ENCODE peak calls at places on chromosome 5, in four cellular contexts. One of them, this sample, is unnamed.

GRCh38 chr5:139379626-139380449 is 3.3 kb downstream of the SLC23A1 start:
- DNase-seq in heart left ventricle: no peak
- DNase-seq in body of pancreas: no peak
- DNase-seq in cardiac muscle cell: no peak
- DNase-seq in this sample: no peak

GRCh38 chr5:68381909-68382308 is 166.4 kb downstream of the PIK3R1 start:
- DNase-seq in heart left ventricle: no peak
- DNase-seq in body of pancreas: no peak
- DNase-seq in cardiac muscle cell: peak; percentile 10
- DNase-seq in this sample: no peak

GRCh38 chr5:9409413-9410089 is 136.3 kb downstream of the SEMA5A start:
- DNase-seq in cardiac muscle cell: no peak
- DNase-seq in heart left ventricle: no peak
- DNase-seq in body of pancreas: peak; percentile 80
- DNase-seq in this sample: no peak

GRCh38 chr5:124581866-124582650 is 164.4 kb downstream of the ZNF608 start:
- DNase-seq in body of pancreas: no peak
- DNase-seq in heart left ventricle: no peak
- DNase-seq in cardiac muscle cell: no peak
- DNase-seq in this sample: no peak

GRCh38 chr5:149618581-149619248 is 37.4 kb downstream of the ARHGEF37 start:
- DNase-seq in cardiac muscle cell: peak; percentile 78
- DNase-seq in body of pancreas: peak; percentile 35
- DNase-seq in heart left ventricle: no peak
- DNase-seq in this sample: peak; percentile 46

GRCh38 chr5:72402381-72402890 is 82.3 kb downstream of the PTCD2 start:
- DNase-seq in cardiac muscle cell: no peak
- DNase-seq in body of pancreas: no peak
- DNase-seq in heart left ventricle: no peak
- DNase-seq in this sample: no peak

GRCh38 chr5:144469106-144469505 is 298.4 kb downstream of the KCTD16 start:
- DNase-seq in heart left ventricle: no peak
- DNase-seq in cardiac muscle cell: no peak
- DNase-seq in body of pancreas: no peak
- DNase-seq in this sample: no peak

GRCh38 chr5:132480546-132481242 is 9.9 kb downstream of the IRF1 start:
- DNase-seq in heart left ventricle: peak; percentile 44
- DNase-seq in body of pancreas: no peak
- DNase-seq in cardiac muscle cell: no peak
- DNase-seq in this sample: peak; percentile 47

GRCh38 chr5:11619339-11620028 is 284.8 kb downstream of the CTNND2 start:
- DNase-seq in heart left ventricle: no peak
- DNase-seq in cardiac muscle cell: no peak
- DNase-seq in body of pancreas: peak; percentile 7
- DNase-seq in this sample: no peak

GRCh38 chr5:147310059-147310704 is 75.4 kb downstream of the STK32A start:
- DNase-seq in body of pancreas: peak; percentile 56
- DNase-seq in heart left ventricle: peak; percentile 65
- DNase-seq in cardiac muscle cell: peak; percentile 53
- DNase-seq in this sample: no peak

GRCh38 chr5:151130922-151131891 is 26.4 kb downstream of the ANXA6 start:
- DNase-seq in cardiac muscle cell: no peak
- DNase-seq in body of pancreas: peak; percentile 82
- DNase-seq in heart left ventricle: no peak
- DNase-seq in this sample: peak; percentile 73

GRCh38 chr5:10431408-10431807 is 10.3 kb upstream of the ROPN1L start:
- DNase-seq in heart left ventricle: no peak
- DNase-seq in body of pancreas: no peak
- DNase-seq in cardiac muscle cell: no peak
- DNase-seq in this sample: no peak

GRCh38 chr5:124634228-124634819 is 112.1 kb downstream of the ZNF608 start:
- DNase-seq in cardiac muscle cell: no peak
- DNase-seq in heart left ventricle: no peak
- DNase-seq in body of pancreas: no peak
- DNase-seq in this sample: no peak

DNA sequence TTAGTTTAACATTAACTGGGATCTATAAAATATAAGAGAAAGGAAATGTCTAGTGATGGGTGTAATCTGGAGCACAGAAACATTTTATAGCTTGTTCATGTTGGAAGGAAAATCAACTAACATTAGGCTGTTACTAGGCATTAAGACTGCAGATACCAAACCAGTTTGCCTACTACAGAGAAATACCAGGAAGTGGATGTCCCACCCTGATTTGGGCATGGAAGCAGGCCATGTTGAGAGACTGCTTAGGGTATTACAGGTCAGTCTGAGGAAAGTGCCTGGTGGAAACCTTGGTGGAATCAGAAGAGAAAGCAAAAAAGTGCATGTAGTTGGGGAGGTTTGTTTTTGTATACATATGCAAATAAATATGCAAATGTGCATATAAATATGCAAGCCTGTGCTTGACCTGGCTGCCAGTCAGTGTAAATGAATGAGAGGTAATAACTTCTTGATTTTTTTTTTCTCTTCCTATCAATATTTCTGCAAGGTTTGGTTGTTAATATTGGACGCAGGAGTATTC is 9.6 kb upstream of the CCDC112 start:
- DNase-seq in heart left ventricle: no peak
- DNase-seq in cardiac muscle cell: no peak
- DNase-seq in body of pancreas: peak; percentile 50
- DNase-seq in this sample: no peak
- H3K27ac ChIP-seq in heart left ventricle: no peak overlapping the region
- H3K27ac ChIP-seq in cardiac muscle cell: no peak overlapping the region
- H3K27ac ChIP-seq in body of pancreas: peak overlapping the region; percentile 1
- H3K27ac ChIP-seq in this sample: no peak overlapping the region

GRCh38 chr5:111453290-111453689 is 59.0 kb downstream of the STARD4 start:
- DNase-seq in body of pancreas: no peak
- DNase-seq in cardiac muscle cell: no peak
- DNase-seq in heart left ventricle: no peak
- DNase-seq in this sample: no peak

GRCh38 chr5:111454198-111454606 is 58.1 kb downstream of the STARD4 start:
- DNase-seq in heart left ventricle: no peak
- DNase-seq in cardiac muscle cell: peak; percentile 13
- DNase-seq in body of pancreas: no peak
- DNase-seq in this sample: no peak

GRCh38 chr5:111447822-111448221 is 64.5 kb downstream of the STARD4 start:
- DNase-seq in body of pancreas: no peak
- DNase-seq in heart left ventricle: no peak
- DNase-seq in cardiac muscle cell: no peak
- DNase-seq in this sample: no peak

GRCh38 chr5:111453747-111454146 is 58.6 kb downstream of the STARD4 start:
- DNase-seq in cardiac muscle cell: peak; percentile 70
- DNase-seq in heart left ventricle: no peak
- DNase-seq in body of pancreas: no peak
- DNase-seq in this sample: no peak
- H3K4me3 ChIP-seq in cardiac muscle cell: no peak overlapping the region
- H3K4me3 ChIP-seq in heart left ventricle: no peak overlapping the region
- H3K4me3 ChIP-seq in body of pancreas: no peak overlapping the region
- H3K4me3 ChIP-seq in this sample: no peak overlapping the region

GRCh38 chr5:33854733-33855151 is 37.0 kb downstream of the ADAMTS12 start:
- DNase-seq in cardiac muscle cell: peak; percentile 95
- DNase-seq in heart left ventricle: no peak
- DNase-seq in body of pancreas: peak; percentile 3
- DNase-seq in this sample: no peak

GRCh38 chr5:33848554-33848953 is 43.2 kb downstream of the ADAMTS12 start:
- DNase-seq in cardiac muscle cell: no peak
- DNase-seq in heart left ventricle: no peak
- DNase-seq in body of pancreas: no peak
- DNase-seq in this sample: no peak

GRCh38 chr5:33852837-33853236 is 39.0 kb downstream of the ADAMTS12 start:
- DNase-seq in heart left ventricle: no peak
- DNase-seq in body of pancreas: no peak
- DNase-seq in cardiac muscle cell: no peak
- DNase-seq in this sample: no peak

GRCh38 chr5:33852327-33852726 is 39.5 kb downstream of the ADAMTS12 start:
- DNase-seq in heart left ventricle: no peak
- DNase-seq in cardiac muscle cell: peak; percentile 42
- DNase-seq in body of pancreas: no peak
- DNase-seq in this sample: no peak

DNA sequence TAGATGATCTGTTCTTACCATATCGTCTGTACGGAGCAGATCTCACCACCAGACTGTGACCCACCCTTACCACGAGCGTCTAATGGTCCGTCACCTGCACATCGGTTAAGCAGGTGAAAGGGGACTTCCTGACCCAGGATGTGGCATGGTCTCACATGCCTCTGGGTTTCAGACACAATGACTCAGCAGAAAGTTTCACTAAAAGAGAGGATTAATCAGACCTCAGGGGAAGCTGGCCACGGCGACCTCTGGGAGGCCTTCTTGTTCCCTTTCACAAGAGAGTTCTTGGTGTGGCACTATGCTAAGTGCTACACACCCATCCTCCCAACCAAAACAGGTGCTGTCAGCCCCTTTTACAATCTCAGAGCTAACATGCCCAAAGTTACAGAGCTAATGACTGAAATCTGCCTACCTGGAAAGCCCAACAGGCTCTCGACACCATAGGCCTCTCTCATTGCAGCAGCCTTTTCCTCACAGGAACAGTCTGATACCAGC is 41.6 kb downstream of the ADAMTS12 start:
- DNase-seq in heart left ventricle: no peak
- DNase-seq in cardiac muscle cell: peak; percentile 55
- DNase-seq in body of pancreas: no peak
- DNase-seq in this sample: peak; percentile 20
- H3K4me1 ChIP-seq in heart left ventricle: no peaks in the 10 kb centered on the region
- H3K4me1 ChIP-seq in cardiac muscle cell: peaks cover 54% of the 10 kb centered on the region
- H3K4me1 ChIP-seq in body of pancreas: no peaks in the 10 kb centered on the region
- H3K4me1 ChIP-seq in this sample: no peaks in the 10 kb centered on the region

GRCh38 chr5:113562828-113563400 is 49.4 kb downstream of the YTHDC2 start:
- DNase-seq in body of pancreas: no peak
- DNase-seq in cardiac muscle cell: no peak
- DNase-seq in heart left ventricle: no peak
- DNase-seq in this sample: no peak
- H3K27ac ChIP-seq in body of pancreas: no peak overlapping the region
- H3K27ac ChIP-seq in cardiac muscle cell: no peak overlapping the region
- H3K27ac ChIP-seq in heart left ventricle: no peak overlapping the region
- H3K27ac ChIP-seq in this sample: no peak overlapping the region

DNA sequence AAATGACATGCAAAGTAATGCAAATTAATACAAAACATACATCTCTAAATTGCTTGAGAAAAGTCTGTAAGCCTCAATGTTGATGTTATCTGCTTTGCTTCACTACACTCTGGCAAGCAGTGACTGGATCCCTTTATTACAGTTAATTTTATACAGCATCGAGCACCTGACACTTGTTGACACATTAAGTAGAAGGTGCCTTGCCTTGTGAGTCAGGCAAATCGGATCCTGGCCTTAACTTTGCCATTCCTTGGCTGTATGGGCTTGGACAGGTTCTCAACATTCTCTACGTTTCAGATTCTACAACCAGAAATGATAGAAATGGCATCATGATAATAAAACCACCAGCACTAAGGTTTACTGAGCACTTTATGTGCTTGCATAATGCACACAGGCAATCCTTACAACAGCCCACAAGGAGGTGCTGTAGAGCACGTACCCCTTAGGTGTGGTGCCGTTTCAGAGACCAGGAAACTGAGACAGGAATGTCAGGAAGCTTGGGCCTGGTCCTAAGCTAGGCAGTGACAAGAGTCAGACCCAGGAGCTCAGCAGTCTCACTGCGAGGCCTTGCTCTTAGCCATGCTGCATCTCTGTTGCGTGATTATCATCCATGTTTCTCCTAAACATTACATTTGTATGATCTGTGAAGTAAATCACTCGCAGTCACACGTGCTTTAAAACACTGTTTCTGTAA is 2.6 kb downstream of the GCNT4 start:
- DNase-seq in cardiac muscle cell: peak; percentile 75
- DNase-seq in body of pancreas: peak; percentile 76
- DNase-seq in heart left ventricle: no peak
- DNase-seq in this sample: peak; percentile 61
- H3K4me3 ChIP-seq in cardiac muscle cell: no peak overlapping the region
- H3K4me3 ChIP-seq in body of pancreas: no peak overlapping the region
- H3K4me3 ChIP-seq in heart left ventricle: no peak overlapping the region
- H3K4me3 ChIP-seq in this sample: no peak overlapping the region

GRCh38 chr5:80249876-80250275 is 6.0 kb downstream of the SERINC5 start:
- DNase-seq in body of pancreas: no peak
- DNase-seq in cardiac muscle cell: no peak
- DNase-seq in heart left ventricle: no peak
- DNase-seq in this sample: no peak

GRCh38 chr5:80245986-80246781 is 9.7 kb downstream of the SERINC5 start:
- DNase-seq in heart left ventricle: no peak
- DNase-seq in cardiac muscle cell: peak; percentile 81
- DNase-seq in body of pancreas: no peak
- DNase-seq in this sample: no peak

GRCh38 chr5:80246995-80247729 is 8.7 kb downstream of the SERINC5 start:
- DNase-seq in cardiac muscle cell: peak; percentile 91
- DNase-seq in body of pancreas: peak; percentile 85
- DNase-seq in heart left ventricle: no peak
- DNase-seq in this sample: peak; percentile 79

GRCh38 chr5:80250801-80251200 is 5.0 kb downstream of the SERINC5 start:
- DNase-seq in cardiac muscle cell: no peak
- DNase-seq in body of pancreas: no peak
- DNase-seq in heart left ventricle: no peak
- DNase-seq in this sample: no peak

GRCh38 chr5:80248378-80248777 is 7.5 kb downstream of the SERINC5 start:
- DNase-seq in cardiac muscle cell: no peak
- DNase-seq in heart left ventricle: no peak
- DNase-seq in body of pancreas: no peak
- DNase-seq in this sample: no peak
- H3K4me1 ChIP-seq in cardiac muscle cell: peaks cover 21% of the 10 kb centered on the region
- H3K4me1 ChIP-seq in heart left ventricle: peaks cover 8% of the 10 kb centered on the region
- H3K4me1 ChIP-seq in body of pancreas: peaks cover 40% of the 10 kb centered on the region
- H3K4me1 ChIP-seq in this sample: no peaks in the 10 kb centered on the region

GRCh38 chr5:169162407-169162806 is 138.5 kb downstream of the SLIT3 start:
- DNase-seq in cardiac muscle cell: peak; percentile 70
- DNase-seq in body of pancreas: no peak
- DNase-seq in heart left ventricle: no peak
- DNase-seq in this sample: no peak

GRCh38 chr5:169158764-169159163 is 142.2 kb downstream of the SLIT3 start:
- DNase-seq in body of pancreas: no peak
- DNase-seq in cardiac muscle cell: no peak
- DNase-seq in heart left ventricle: no peak
- DNase-seq in this sample: no peak

GRCh38 chr5:169161022-169161680 is 139.8 kb downstream of the SLIT3 start:
- DNase-seq in body of pancreas: peak; percentile 64
- DNase-seq in cardiac muscle cell: peak; percentile 98
- DNase-seq in heart left ventricle: no peak
- DNase-seq in this sample: no peak

GRCh38 chr5:169157064-169157463 is 143.9 kb downstream of the SLIT3 start:
- DNase-seq in body of pancreas: no peak
- DNase-seq in heart left ventricle: no peak
- DNase-seq in cardiac muscle cell: no peak
- DNase-seq in this sample: no peak

GRCh38 chr5:169160405-169160901 is 140.5 kb downstream of the SLIT3 start:
- DNase-seq in cardiac muscle cell: peak; percentile 75
- DNase-seq in heart left ventricle: no peak
- DNase-seq in body of pancreas: peak; percentile 46
- DNase-seq in this sample: no peak
- H3K27ac ChIP-seq in cardiac muscle cell: peak overlapping the region; percentile 97
- H3K27ac ChIP-seq in heart left ventricle: peak overlapping the region; percentile 33
- H3K27ac ChIP-seq in body of pancreas: peak overlapping the region; percentile 68
- H3K27ac ChIP-seq in this sample: no peak overlapping the region